ENCODE peak calls at places on chromosomes 13 and 19, in nine cellular contexts. W, O, J, L, M, Y, P, F and R are unnamed samples.

GRCh38 chr13:46386426-46386995 is 541 bp downstream of the RUBCNL start:
- DNase-seq in W (no peak), O (no peak), J (peak; percentile 16), L (no peak), M (no peak), Y (no peak), P (no peak), F (no peak), R (no peak)

GRCh38 chr19:54694648-54695047 is 29.6 kb upstream of the KIR3DL3 start:
- DNase-seq in W (no peak), O (no peak), J (no peak), L (no peak), M (no peak), Y (no peak), P (no peak), F (no peak), R (no peak)

GRCh38 chr19:16702123-16702522 is 17.5 kb upstream of the NWD1 start:
- DNase-seq in W (no peak), O (peak; percentile 76), J (no peak), L (no peak), M (peak; percentile 45), Y (peak; percentile 72), P (no peak), F (no peak), R (no peak)

GRCh38 chr19:41339936-41340335 is 13.8 kb downstream of the TGFB1 start:
- DNase-seq in W (no peak), O (peak; percentile 84), J (no peak), L (no peak), M (no peak), Y (no peak), P (no peak), F (no peak), R (peak; percentile 85)

GRCh38 chr13:70310720-70311119 is 202.5 kb upstream of the KLHL1 start:
- DNase-seq in W (no peak), O (no peak), J (peak; percentile 90), L (no peak), M (no peak), Y (no peak), P (peak; percentile 53), F (no peak), R (peak; percentile 27)

GRCh38 chr19:37654118-37654517 is 1.1 kb downstream of the ZFP30 start:
- DNase-seq in W (no peak), O (peak; percentile 1), J (no peak), L (no peak), M (no peak), Y (no peak), P (no peak), F (no peak), R (no peak)

GRCh38 chr19:48498922-48499321 is 12.7 kb downstream of the LMTK3 start:
- DNase-seq in W (no peak), O (no peak), J (no peak), L (no peak), M (no peak), Y (peak; percentile 60), P (no peak), F (no peak), R (no peak)

GRCh38 chr13:50162001-50162400 is 146.8 kb downstream of the KCNRG start:
- DNase-seq in W (no peak), O (no peak), J (no peak), L (no peak), M (no peak), Y (no peak), P (no peak), F (no peak), R (no peak)

GRCh38 chr13:45595968-45596367 is 19.6 kb downstream of the ERICH6B start:
- DNase-seq in W (no peak), O (no peak), J (no peak), L (no peak), M (no peak), Y (no peak), P (no peak), F (no peak), R (no peak)

GRCh38 chr19:6250024-6250605 is 29.7 kb downstream of the MLLT1 start:
- DNase-seq in W (no peak), O (peak; percentile 65), J (no peak), L (no peak), M (no peak), Y (no peak), P (no peak), F (no peak), R (no peak)

GRCh38 chr19:3276341-3276799 is 51.9 kb downstream of the CELF5 start:
- DNase-seq in W (no peak), O (peak; percentile 24), J (peak; percentile 92), L (no peak), M (no peak), Y (no peak), P (peak; percentile 87), F (no peak), R (peak; percentile 86)

GRCh38 chr13:24910502-24911134 is 146.6 kb downstream of the RNF17 start:
- DNase-seq in W (no peak), O (peak; percentile 9), J (no peak), L (no peak), M (no peak), Y (no peak), P (no peak), F (no peak), R (no peak)

GRCh38 chr13:44237276-44237767 is 136.3 kb upstream of the SERP2 start:
- DNase-seq in W (peak; percentile 19), O (peak; percentile 84), J (no peak), L (no peak), M (peak; percentile 56), Y (peak; percentile 84), P (no peak), F (no peak), R (peak; percentile 56)